ENCODE peak calls at places on chromosomes 5 and 9, in five cellular contexts. R is adrenal gland, T is left ventricle myocardium inferior, D is astrocyte of the spinal cord, Y is GM06990. O is an unnamed sample.

GRCh38 chr9:133786371-133786753 is 48.2 kb upstream of the SARDH start:
- DNase-seq in R (no peak), T (no peak), D (no peak), Y (peak; percentile 80), O (no peak)

GRCh38 chr9:104903609-104904008 is 24.3 kb downstream of the ABCA1 start:
- DNase-seq in R (peak; percentile 48), T (no peak), D (peak; percentile 95), Y (no peak), O (no peak)

GRCh38 chr9:105693435-105694275 is 686 bp upstream of the TMEM38B start:
- DNase-seq in R (no peak), T (no peak), D (no peak), Y (no peak), O (peak; percentile 16)

GRCh38 chr5:154783774-154784460 is 28.7 kb downstream of the LARP1 start:
- DNase-seq in R (peak; percentile 84), T (peak; percentile 36), D (peak; percentile 25), Y (no peak), O (no peak)

GRCh38 chr9:95307538-95307937 is 10.0 kb downstream of the FANCC start:
- DNase-seq in R (no peak), T (no peak), D (no peak), Y (no peak), O (no peak)

GRCh38 chr9:96256800-96257199 is 45.2 kb downstream of the HSD17B3 start:
- DNase-seq in R (no peak), T (no peak), D (peak; percentile 9), Y (no peak), O (peak; percentile 87)

GRCh38 chr5:1880377-1881272 is 2.1 kb downstream of the IRX4 start:
- DNase-seq in R (no peak), T (no peak), D (no peak), Y (no peak), O (no peak)

GRCh38 chr5:84724683-84725082 is 340.0 kb upstream of the EDIL3 start:
- DNase-seq in R (no peak), T (no peak), D (peak; percentile 78), Y (no peak), O (peak; percentile 35)

GRCh38 chr9:79257215-79257614 is 314.6 kb upstream of the TLE4 start:
- DNase-seq in R (no peak), T (no peak), D (no peak), Y (no peak), O (no peak)

GRCh38 chr9:109264865-109265532 is 55.9 kb downstream of the EPB41L4B start:
- DNase-seq in R (peak; percentile 11), T (peak; percentile 49), D (peak; percentile 41), Y (no peak), O (no peak)

GRCh38 chr9:33817327-33818166 is 587 bp downstream of the UBE2R2 start:
- DNase-seq in R (peak; percentile 62), T (peak; percentile 60), D (peak; percentile 70), Y (peak; percentile 79), O (peak; percentile 55)
- TF ChIP-seq CTCF in R (peak; percentile 40), T (peak; percentile 45), D (peak; percentile 35), Y (no peak), O (no peak)

GRCh38 chr9:134802201-134802795 is 78.3 kb upstream of the FCN2 start:
- DNase-seq in R (no peak), T (no peak), D (no peak), Y (no peak), O (peak; percentile 39)

GRCh38 chr9:134804871-134805270 is 75.7 kb upstream of the FCN2 start:
- DNase-seq in R (no peak), T (no peak), D (no peak), Y (no peak), O (no peak)

GRCh38 chr9:134796882-134797281 is 83.7 kb upstream of the FCN2 start:
- DNase-seq in R (no peak), T (no peak), D (no peak), Y (no peak), O (no peak)

GRCh38 chr9:134800791-134801339 is 79.7 kb upstream of the FCN2 start:
- DNase-seq in R (no peak), T (peak; percentile 59), D (no peak), Y (no peak), O (no peak)
- TF ChIP-seq CTCF in R (no peak), T (no peak), D (no peak), Y (no peak), O (no peak)

GRCh38 chr9:21070171-21070571 is 7.6 kb downstream of the IFNB1 start:
- DNase-seq in R (peak; percentile 85), T (no peak), D (peak; percentile 94), Y (no peak), O (peak; percentile 65)
- TF ChIP-seq CTCF in R (peak; percentile 53), T (peak; percentile 56), D (peak; percentile 24), Y (no peak), O (peak; percentile 21)

GRCh38 chr9:130940693-130941576 is 1.9 kb upstream of the FIBCD1 start:
- DNase-seq in R (peak; percentile 76), T (peak; percentile 62), D (no peak), Y (peak; percentile 60), O (peak; percentile 87)

GRCh38 chr9:130938652-130939404 is at the start of gene FIBCD1:
- DNase-seq in R (no peak), T (no peak), D (peak; percentile 53), Y (peak; percentile 72), O (no peak)

GRCh38 chr9:130940023-130940549 is 1.0 kb upstream of the FIBCD1 start:
- DNase-seq in R (no peak), T (no peak), D (no peak), Y (no peak), O (no peak)

GRCh38 chr9:130938184-130938651 is 829 bp downstream of the FIBCD1 start:
- DNase-seq in R (no peak), T (no peak), D (no peak), Y (no peak), O (no peak)

DNA sequence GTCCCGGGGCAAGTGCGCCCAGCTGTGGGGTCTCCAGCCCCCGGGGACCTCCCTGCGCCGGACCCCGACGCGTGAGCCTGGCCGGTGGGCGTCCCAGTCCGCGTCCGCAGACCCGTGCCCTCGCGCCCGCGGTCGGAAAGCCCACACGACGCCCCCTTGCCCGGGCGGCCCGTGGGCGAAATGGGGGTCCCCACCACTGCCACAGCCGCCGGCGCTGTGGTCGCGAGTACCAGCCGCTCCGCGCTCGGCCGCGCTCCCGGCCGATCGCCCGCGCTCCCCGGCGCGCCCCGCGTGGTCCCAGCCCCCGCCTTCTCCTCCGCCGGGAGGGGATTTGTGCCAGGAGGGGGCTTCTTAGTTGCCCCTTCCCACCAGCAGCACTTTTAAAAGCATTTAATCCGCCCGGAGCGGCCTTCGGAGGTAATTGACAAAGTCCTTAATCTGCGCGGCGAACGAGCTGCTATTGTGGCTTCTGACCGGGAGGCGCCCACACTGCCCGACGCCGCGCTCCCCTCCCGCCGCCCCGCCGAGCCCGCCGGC is 426 bp upstream of the FIBCD1 start:
- DNase-seq in R (no peak), T (no peak), D (no peak), Y (no peak), O (no peak)
- TF ChIP-seq CTCF in R (no peak), T (no peak), D (no peak), Y (no peak), O (no peak)

DNA sequence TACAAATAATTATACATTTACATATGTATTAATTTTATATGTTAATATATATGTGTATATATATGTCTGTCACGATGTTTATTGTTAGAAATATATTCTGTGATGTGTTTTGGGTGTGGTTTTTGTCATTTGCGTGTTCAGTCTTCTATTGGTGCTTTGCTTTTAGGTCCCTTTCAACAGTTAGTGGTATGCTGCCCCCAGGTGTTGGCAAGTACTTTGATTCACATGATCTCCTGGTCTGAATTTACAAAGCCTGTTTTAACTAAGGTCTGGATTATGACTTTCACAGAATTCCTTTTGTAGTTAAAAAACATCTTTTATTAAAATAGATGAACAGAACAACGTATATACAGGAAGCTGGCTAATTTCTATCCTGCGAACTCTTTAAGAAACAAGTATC is 271.5 kb downstream of the CCDC171 start:
- DNase-seq in R (no peak), T (no peak), D (peak; percentile 62), Y (no peak), O (peak; percentile 71)
- TF ChIP-seq CTCF in R (no peak), T (no peak), D (peak; percentile 35), Y (no peak), O (peak; percentile 19)

GRCh38 chr5:56481147-56481997 is 248.2 kb upstream of the ANKRD55 start:
- DNase-seq in R (peak; percentile 56), T (peak; percentile 61), D (peak; percentile 64), Y (peak; percentile 37), O (peak; percentile 14)
- TF ChIP-seq CTCF in R (no peak), T (peak; percentile 46), D (peak; percentile 51), Y (peak; percentile 52), O (no peak)

DNA sequence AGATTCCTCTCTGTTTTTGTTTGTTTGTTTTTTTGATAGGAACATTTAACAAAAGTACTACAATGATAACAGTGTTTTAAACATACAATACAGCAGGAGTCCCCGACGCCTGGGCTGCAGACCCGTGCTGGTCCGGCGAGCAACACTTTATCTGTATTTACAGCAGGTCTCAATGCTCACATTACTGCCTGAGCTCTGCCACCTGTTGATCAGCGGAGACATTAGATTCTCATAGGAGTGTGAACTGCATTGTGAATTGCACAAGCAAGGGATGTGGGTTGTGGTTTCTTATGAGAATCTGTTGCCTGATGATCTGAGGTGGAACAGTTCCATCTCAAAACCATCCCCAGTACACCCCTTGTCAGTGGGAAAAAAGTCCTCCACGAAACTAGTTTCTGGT is 1068.5 kb upstream of the CDH10 start:
- DNase-seq in R (no peak), T (no peak), D (no peak), Y (peak; percentile 0), O (peak; percentile 2)
- TF ChIP-seq CTCF in R (no peak), T (no peak), D (no peak), Y (no peak), O (no peak)

DNA sequence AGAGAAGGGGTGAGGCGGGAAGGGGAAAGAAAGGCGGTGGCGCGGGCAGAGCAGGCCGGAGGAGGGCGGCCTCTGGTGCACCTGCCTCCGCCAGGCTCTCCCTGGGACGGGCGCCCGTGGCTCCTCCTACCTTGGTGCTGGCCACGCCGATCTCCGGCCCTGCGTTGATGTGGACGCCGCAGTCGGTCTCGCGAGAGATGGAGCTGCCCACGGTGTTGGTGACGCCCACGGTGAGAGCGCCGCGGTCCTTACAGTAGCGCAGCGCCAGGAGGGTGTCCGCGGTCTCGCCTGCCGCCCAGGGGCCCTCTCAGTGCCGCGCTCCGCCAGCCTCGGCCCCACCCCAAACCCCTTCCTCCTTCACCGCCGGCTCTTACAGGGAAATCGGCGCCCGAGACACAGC is 21.8 kb upstream of the MAPK9 start:
- DNase-seq in R (no peak), T (peak; percentile 43), D (no peak), Y (peak; percentile 60), O (peak; percentile 82)
- TF ChIP-seq CTCF in R (no peak), T (no peak), D (no peak), Y (no peak), O (no peak)

GRCh38 chr5:175870820-175871447 is 444 bp upstream of the CPLX2 start:
- DNase-seq in R (no peak), T (no peak), D (no peak), Y (no peak), O (no peak)

GRCh38 chr5:175868348-175868723 is 3.0 kb upstream of the CPLX2 start:
- DNase-seq in R (no peak), T (no peak), D (no peak), Y (no peak), O (no peak)

GRCh38 chr5:175868996-175869638 is 2.3 kb upstream of the CPLX2 start:
- DNase-seq in R (no peak), T (no peak), D (no peak), Y (no peak), O (no peak)

GRCh38 chr5:175866377-175866907 is 4.9 kb upstream of the CPLX2 start:
- DNase-seq in R (no peak), T (no peak), D (no peak), Y (no peak), O (no peak)

GRCh38 chr5:175867587-175868347 is 3.6 kb upstream of the CPLX2 start:
- DNase-seq in R (no peak), T (no peak), D (no peak), Y (no peak), O (peak; percentile 66)
- TF ChIP-seq CTCF in R (no peak), T (no peak), D (no peak), Y (no peak), O (peak; percentile 48)

O was measured in MCF 10A.